ENCODE peak calls at places on chromosomes 4 and X, in four cellular contexts. E is GM23248, M is suprapubic skin, T is foreskin fibroblast. G is an unnamed sample.

GRCh38 chrX:153445106-153445855 is 575 bp downstream of the TREX2 start:
- DNase-seq in E (no peak), M (no peak), T (no peak), G (no peak)

GRCh38 chr4:158809611-158810486 is 41.0 kb downstream of the FNIP2 start:
- DNase-seq in E (peak; percentile 90), T (peak; percentile 67), M (no peak), G (no peak)

GRCh38 chr4:141016117-141016798 is 117.0 kb downstream of the RNF150 start:
- DNase-seq in E (no peak), M (no peak), T (no peak), G (no peak)

GRCh38 chr4:8005814-8006215 is 66.2 kb upstream of the AFAP1 start:
- DNase-seq in T (no peak), M (no peak), E (no peak), G (no peak)

GRCh38 chrX:67555578-67556203 is 11.9 kb downstream of the AR start:
- DNase-seq in T (peak; percentile 55), M (no peak), E (peak; percentile 60), G (no peak)

GRCh38 chrX:100750901-100751300 is 19.0 kb upstream of the SYTL4 start:
- DNase-seq in E (no peak), M (no peak), T (no peak), G (no peak)

GRCh38 chrX:110561036-110561435 is 202.4 kb downstream of the RTL9 start:
- DNase-seq in T (peak; percentile 83), M (no peak), E (peak; percentile 70), G (no peak)

GRCh38 chrX:70030242-70030823 is 19.4 kb downstream of the AWAT2 start:
- DNase-seq in T (peak; percentile 49), M (no peak), E (peak; percentile 71), G (no peak)

GRCh38 chrX:79524642-79525041 is 157.5 kb upstream of the ITM2A start:
- DNase-seq in M (no peak), T (no peak), E (peak; percentile 2), G (no peak)

GRCh38 chrX:123899701-123900100 is 39.8 kb downstream of the XIAP start:
- DNase-seq in T (peak; percentile 20), E (peak; percentile 53), M (no peak), G (no peak)

GRCh38 chrX:140206657-140207056 is 241.3 kb upstream of the CXorf66 start:
- DNase-seq in T (no peak), M (no peak), E (no peak), G (no peak)

GRCh38 chr4:110091426-110091825 is 107.0 kb downstream of the ELOVL6 start:
- DNase-seq in M (no peak), E (peak; percentile 77), T (peak; percentile 87), G (no peak)

GRCh38 chrX:41142130-41142529 is 56.9 kb downstream of the USP9X start:
- DNase-seq in E (no peak), M (no peak), T (peak; percentile 6), G (no peak)

GRCh38 chr4:8409271-8410065 is 31.1 kb downstream of the ACOX3 start:
- DNase-seq in M (no peak), T (peak; percentile 9), E (peak; percentile 48), G (no peak)

GRCh38 chrX:103356897-103357296 is 591 bp downstream of the TCEAL9 start:
- DNase-seq in T (peak; percentile 30), M (no peak), E (peak; percentile 45), G (no peak)

GRCh38 chr4:10011885-10012284 is 9.4 kb downstream of the SLC2A9 start:
- DNase-seq in E (no peak), T (no peak), M (no peak), G (no peak)

GRCh38 chr4:129344058-129344457 is 248.1 kb downstream of the C4orf33 start:
- DNase-seq in E (peak; percentile 66), T (peak; percentile 30), M (no peak), G (no peak)

GRCh38 chr4:28435346-28435745 is 1574.7 kb downstream of the STIM2 start:
- DNase-seq in E (no peak), T (peak; percentile 3), M (no peak), G (no peak)

GRCh38 chrX:20354505-20354904 is 87.8 kb upstream of the RPS6KA3 start:
- DNase-seq in T (no peak), E (no peak), M (no peak), G (no peak)

GRCh38 chr4:6502747-6503465 is 30.5 kb upstream of the PPP2R2C start:
- DNase-seq in E (no peak), M (peak; percentile 37), T (no peak), G (no peak)

GRCh38 chr4:52904421-52904820 is 42.3 kb downstream of the RASL11B start:
- DNase-seq in E (peak; percentile 38), T (peak; percentile 35), M (no peak), G (no peak)